ENCODE peak calls at places on chromosome 14, in six cellular contexts. One of them, this sample, is unnamed. For H3K36me3, the result is how much of the 10 kb centered on the place peaks cover.

GRCh38 chr14:105200074-105200473 is 19.0 kb upstream of the NUDT14 start:
- DNase-seq in neuronal stem cell: no peak
- DNase-seq in mesenchymal stem cell: no peak
- DNase-seq in trophoblast cell: no peak
- DNase-seq in IMR-90: no peak
- DNase-seq in H1: no peak
- DNase-seq in this sample: no peak

GRCh38 chr14:52267501-52268190 is at the start of gene PTGDR:
- DNase-seq in mesenchymal stem cell: peak
- DNase-seq in H1: no peak
- DNase-seq in trophoblast cell: no peak
- DNase-seq in IMR-90: no peak
- DNase-seq in neuronal stem cell: peak
- DNase-seq in this sample: peak

GRCh38 chr14:52917732-52918131 is 33.1 kb downstream of the FERMT2 start:
- DNase-seq in H1: no peak
- DNase-seq in IMR-90: no peak
- DNase-seq in trophoblast cell: no peak
- DNase-seq in mesenchymal stem cell: no peak
- DNase-seq in neuronal stem cell: no peak
- DNase-seq in this sample: no peak

GRCh38 chr14:72679106-72679505 is 214.8 kb downstream of the DPF3 start:
- DNase-seq in neuronal stem cell: no peak
- DNase-seq in mesenchymal stem cell: no peak
- DNase-seq in trophoblast cell: no peak
- DNase-seq in H1: no peak
- DNase-seq in IMR-90: peak
- DNase-seq in this sample: no peak

GRCh38 chr14:24241829-24242443 is 487 bp downstream of the TINF2 start:
- DNase-seq in mesenchymal stem cell: peak
- DNase-seq in H1: peak
- DNase-seq in IMR-90: peak
- DNase-seq in trophoblast cell: peak
- DNase-seq in neuronal stem cell: no peak
- DNase-seq in this sample: peak

GRCh38 chr14:49853572-49854375 is 1.2 kb upstream of the NEMF start:
- DNase-seq in mesenchymal stem cell: peak
- DNase-seq in trophoblast cell: peak
- DNase-seq in IMR-90: peak
- DNase-seq in H1: no peak
- DNase-seq in neuronal stem cell: peak
- DNase-seq in this sample: peak

GRCh38 chr14:81363746-81364400 is 36.3 kb downstream of the STON2 start:
- DNase-seq in trophoblast cell: no peak
- DNase-seq in neuronal stem cell: no peak
- DNase-seq in mesenchymal stem cell: no peak
- DNase-seq in H1: no peak
- DNase-seq in IMR-90: no peak
- DNase-seq in this sample: no peak

GRCh38 chr14:75141967-75142366 is 15.1 kb upstream of the NEK9 start:
- DNase-seq in trophoblast cell: peak
- DNase-seq in mesenchymal stem cell: peak
- DNase-seq in H1: no peak
- DNase-seq in neuronal stem cell: no peak
- DNase-seq in IMR-90: peak
- DNase-seq in this sample: peak

GRCh38 chr14:29216316-29216715 is 449.7 kb downstream of the FOXG1 start:
- DNase-seq in mesenchymal stem cell: no peak
- DNase-seq in H1: no peak
- DNase-seq in trophoblast cell: no peak
- DNase-seq in IMR-90: no peak
- DNase-seq in neuronal stem cell: no peak
- DNase-seq in this sample: no peak

GRCh38 chr14:102927346-102927877 is 4.9 kb downstream of the AMN start:
- DNase-seq in neuronal stem cell: no peak
- DNase-seq in IMR-90: no peak
- DNase-seq in trophoblast cell: no peak
- DNase-seq in mesenchymal stem cell: no peak
- DNase-seq in H1: no peak
- DNase-seq in this sample: no peak

GRCh38 chr14:31080060-31080459 is 53.9 kb upstream of the STRN3 start:
- DNase-seq in IMR-90: peak
- DNase-seq in mesenchymal stem cell: no peak
- DNase-seq in neuronal stem cell: no peak
- DNase-seq in H1: no peak
- DNase-seq in trophoblast cell: no peak
- DNase-seq in this sample: no peak

GRCh38 chr14:34713681-34714319 is 593 bp downstream of the CFL2 start:
- DNase-seq in neuronal stem cell: peak
- DNase-seq in trophoblast cell: peak
- DNase-seq in mesenchymal stem cell: peak
- DNase-seq in IMR-90: peak
- DNase-seq in H1: no peak
- DNase-seq in this sample: peak

DNA sequence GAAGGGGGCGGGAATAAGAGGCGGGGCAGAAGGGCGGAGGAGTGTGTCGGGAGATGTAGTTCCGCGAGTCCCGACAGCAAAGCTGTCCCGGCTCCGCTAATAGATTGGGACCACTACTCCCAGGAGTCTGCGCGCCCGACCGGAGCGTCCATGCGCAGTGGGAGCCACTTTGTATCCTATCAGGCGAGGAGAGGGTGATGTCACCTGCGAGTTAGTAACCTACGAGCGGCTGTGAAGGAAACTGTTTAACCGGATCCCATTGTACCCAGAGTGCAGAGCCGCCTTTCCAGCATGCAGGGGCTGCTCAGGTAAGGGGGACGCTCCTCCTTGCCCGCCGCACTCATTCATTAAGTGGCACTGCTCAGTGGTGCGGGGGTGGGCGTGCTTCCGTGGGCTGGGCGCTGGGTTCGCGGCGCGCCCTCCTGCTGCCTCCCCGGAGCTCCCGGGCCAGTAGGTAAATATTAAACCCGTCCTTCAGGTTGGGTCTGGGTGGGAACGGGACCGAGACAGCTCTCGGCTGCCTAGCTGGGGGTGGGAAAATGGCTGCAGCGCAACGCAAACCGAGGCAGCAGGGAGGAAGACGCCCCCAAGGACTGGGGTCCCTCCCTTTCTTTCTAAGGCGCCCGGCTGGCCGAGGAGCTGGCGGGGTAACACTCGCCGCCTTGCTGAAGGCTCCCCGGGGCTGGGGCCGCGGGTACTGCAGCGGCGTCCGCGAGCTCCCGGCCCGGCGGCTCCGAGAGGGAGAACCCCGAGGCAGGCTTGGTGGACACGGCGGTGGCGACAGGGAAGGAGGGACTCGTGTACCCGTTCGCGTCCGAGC is at the start of gene DAAM1:
- DNase-seq in trophoblast cell: peak
- DNase-seq in IMR-90: peak
- DNase-seq in neuronal stem cell: peak
- DNase-seq in mesenchymal stem cell: peak
- DNase-seq in H1: peak
- DNase-seq in this sample: peak
- H3K18ac ChIP-seq in trophoblast cell: peak
- H3K18ac ChIP-seq in IMR-90: no peak
- H3K18ac ChIP-seq in neuronal stem cell: peak
- H3K18ac ChIP-seq in mesenchymal stem cell: peak
- H3K18ac ChIP-seq in H1: peak
- H3K18ac ChIP-seq in this sample: peak

DNA sequence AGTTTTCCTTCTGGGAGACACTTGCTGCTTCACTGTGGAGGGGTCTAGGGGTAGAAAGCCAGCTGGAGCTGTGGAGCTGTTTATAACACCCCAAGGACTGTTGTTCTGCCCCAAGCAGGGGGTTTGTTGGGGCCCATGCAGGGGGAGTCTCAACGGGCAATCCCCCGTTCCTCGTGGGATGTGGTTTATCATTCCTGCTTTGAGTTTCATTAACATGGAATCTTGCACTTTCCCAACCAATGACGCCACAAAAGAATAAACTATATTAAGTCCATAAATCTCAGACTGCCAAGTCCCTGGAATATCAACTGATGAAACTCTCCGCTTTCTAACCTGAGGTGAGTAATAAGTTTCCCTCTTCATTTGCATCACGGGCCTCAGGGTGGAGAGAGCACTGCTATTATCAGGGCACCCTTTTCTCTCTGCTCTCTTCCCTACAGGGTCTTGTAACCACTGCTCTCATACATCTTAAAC is 112.6 kb upstream of the PELI2 start:
- DNase-seq in H1: no peak
- DNase-seq in neuronal stem cell: no peak
- DNase-seq in trophoblast cell: peak
- DNase-seq in IMR-90: peak
- DNase-seq in mesenchymal stem cell: peak
- DNase-seq in this sample: peak
- H2BK120ac ChIP-seq in H1: no peak
- H2BK120ac ChIP-seq in neuronal stem cell: no peak
- H2BK120ac ChIP-seq in trophoblast cell: no peak
- H2BK120ac ChIP-seq in IMR-90: peak
- H2BK120ac ChIP-seq in mesenchymal stem cell: no peak
- H2BK120ac ChIP-seq in this sample: no peak

GRCh38 chr14:89960895-89961294 is 5.2 kb downstream of the TDP1 start:
- DNase-seq in trophoblast cell: no peak
- DNase-seq in H1: no peak
- DNase-seq in IMR-90: no peak
- DNase-seq in neuronal stem cell: no peak
- DNase-seq in mesenchymal stem cell: no peak
- DNase-seq in this sample: no peak

GRCh38 chr14:89959853-89960493 is 4.2 kb downstream of the TDP1 start:
- DNase-seq in H1: no peak
- DNase-seq in neuronal stem cell: no peak
- DNase-seq in IMR-90: no peak
- DNase-seq in trophoblast cell: no peak
- DNase-seq in mesenchymal stem cell: no peak
- DNase-seq in this sample: no peak

GRCh38 chr14:89958966-89959365 is 3.2 kb downstream of the TDP1 start:
- DNase-seq in H1: no peak
- DNase-seq in neuronal stem cell: no peak
- DNase-seq in trophoblast cell: no peak
- DNase-seq in mesenchymal stem cell: no peak
- DNase-seq in IMR-90: no peak
- DNase-seq in this sample: no peak

GRCh38 chr14:89965839-89966238 is 10.1 kb downstream of the TDP1 start:
- DNase-seq in mesenchymal stem cell: no peak
- DNase-seq in neuronal stem cell: no peak
- DNase-seq in IMR-90: peak
- DNase-seq in trophoblast cell: no peak
- DNase-seq in H1: no peak
- DNase-seq in this sample: no peak

DNA sequence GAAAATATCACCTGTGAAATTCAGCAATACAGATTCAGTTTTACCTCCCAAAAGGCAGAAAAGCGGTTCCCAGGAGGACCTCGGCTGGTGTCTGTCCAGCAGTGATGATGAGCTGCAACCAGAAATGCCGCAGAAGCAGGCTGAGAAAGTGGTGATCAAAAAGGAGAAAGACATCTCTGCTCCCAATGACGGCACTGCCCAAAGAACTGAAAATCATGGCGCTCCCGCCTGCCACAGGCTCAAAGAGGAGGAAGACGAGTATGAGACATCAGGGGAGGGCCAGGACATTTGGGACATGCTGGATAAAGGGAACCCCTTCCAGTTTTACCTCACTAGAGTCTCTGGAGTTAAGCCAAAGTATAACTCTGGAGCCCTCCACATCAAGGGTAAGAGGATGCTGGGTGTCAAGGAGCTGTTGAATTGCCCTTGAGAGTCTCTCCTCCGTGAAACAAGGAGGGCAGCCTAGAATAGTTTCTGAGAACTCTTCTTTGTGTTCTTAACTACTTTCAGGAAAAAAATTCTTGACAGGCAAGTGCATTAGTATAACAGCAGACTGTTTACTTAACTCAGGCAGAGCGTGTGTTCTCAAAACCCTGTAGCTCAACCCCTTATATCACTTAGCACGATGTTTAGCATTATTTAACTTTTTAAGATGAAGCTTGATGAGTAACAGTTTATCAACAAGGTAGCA is 7.7 kb downstream of the TDP1 start:
- DNase-seq in trophoblast cell: no peak
- DNase-seq in mesenchymal stem cell: no peak
- DNase-seq in IMR-90: no peak
- DNase-seq in H1: no peak
- DNase-seq in neuronal stem cell: no peak
- DNase-seq in this sample: no peak
- H3K36me3 ChIP-seq in trophoblast cell: under half
- H3K36me3 ChIP-seq in mesenchymal stem cell: under half
- H3K36me3 ChIP-seq in IMR-90: under half
- H3K36me3 ChIP-seq in H1: under half
- H3K36me3 ChIP-seq in neuronal stem cell: half or more
- H3K36me3 ChIP-seq in this sample: under half

GRCh38 chr14:54774824-54775223 is 127.8 kb downstream of the GCH1 start:
- DNase-seq in trophoblast cell: no peak
- DNase-seq in IMR-90: no peak
- DNase-seq in neuronal stem cell: no peak
- DNase-seq in H1: no peak
- DNase-seq in mesenchymal stem cell: no peak
- DNase-seq in this sample: no peak

GRCh38 chr14:54775486-54776100 is 127.0 kb downstream of the GCH1 start:
- DNase-seq in mesenchymal stem cell: no peak
- DNase-seq in H1: no peak
- DNase-seq in trophoblast cell: no peak
- DNase-seq in neuronal stem cell: no peak
- DNase-seq in IMR-90: no peak
- DNase-seq in this sample: no peak

GRCh38 chr14:54771411-54772027 is 131.1 kb downstream of the GCH1 start:
- DNase-seq in mesenchymal stem cell: no peak
- DNase-seq in IMR-90: no peak
- DNase-seq in trophoblast cell: peak
- DNase-seq in neuronal stem cell: no peak
- DNase-seq in H1: no peak
- DNase-seq in this sample: peak

GRCh38 chr14:54772451-54772881 is 130.2 kb downstream of the GCH1 start:
- DNase-seq in neuronal stem cell: no peak
- DNase-seq in mesenchymal stem cell: peak
- DNase-seq in IMR-90: peak
- DNase-seq in H1: no peak
- DNase-seq in trophoblast cell: peak
- DNase-seq in this sample: no peak

DNA sequence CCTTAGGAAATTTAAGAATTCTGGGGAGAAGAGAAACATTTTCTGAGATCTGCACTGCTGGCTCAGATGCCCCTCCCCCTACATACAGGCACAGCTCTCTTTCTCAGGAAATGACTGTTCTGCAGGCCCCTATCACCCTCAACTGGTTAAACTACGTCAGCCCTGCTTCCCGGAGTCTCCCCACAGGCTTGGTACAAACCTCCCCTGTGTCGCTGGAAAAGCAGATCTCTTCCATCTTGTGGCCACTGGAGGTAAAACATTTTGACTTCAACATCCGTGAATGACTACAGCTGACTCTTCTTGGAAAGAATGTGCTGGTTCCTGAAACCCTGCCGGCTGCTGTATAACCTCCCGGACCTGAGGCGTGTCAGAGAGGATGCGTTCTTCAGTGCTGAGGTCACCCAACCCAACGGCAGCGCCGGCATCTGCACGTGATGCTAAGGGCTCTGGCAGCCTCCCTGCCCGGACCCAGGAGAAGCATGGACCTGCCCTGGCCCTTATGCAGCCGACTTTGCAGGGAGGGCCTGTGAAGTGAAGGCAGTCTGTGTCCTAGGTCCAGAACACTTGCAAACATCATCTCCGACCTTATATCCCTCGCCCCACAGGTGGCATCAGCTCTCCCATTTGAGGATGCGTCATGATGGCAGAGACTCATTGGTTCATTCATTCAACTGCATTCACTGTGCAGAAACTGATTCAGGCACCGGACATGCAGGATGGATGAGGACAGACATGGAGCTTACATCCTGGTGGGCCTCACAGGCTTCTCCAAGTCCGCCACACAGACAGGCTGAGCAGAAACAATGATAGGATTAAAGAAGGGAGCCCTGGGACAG is 129.2 kb downstream of the GCH1 start:
- DNase-seq in IMR-90: peak
- DNase-seq in mesenchymal stem cell: peak
- DNase-seq in trophoblast cell: peak
- DNase-seq in H1: peak
- DNase-seq in neuronal stem cell: peak
- DNase-seq in this sample: peak
- H3K18ac ChIP-seq in IMR-90: peak
- H3K18ac ChIP-seq in mesenchymal stem cell: peak
- H3K18ac ChIP-seq in trophoblast cell: no peak
- H3K18ac ChIP-seq in H1: no peak
- H3K18ac ChIP-seq in neuronal stem cell: peak
- H3K18ac ChIP-seq in this sample: no peak

This sample was measured in mesendoderm.